ENCODE peak calls at places on chromosomes 1 and 21, in nine cellular contexts. T is CD8-positive, alpha-beta memory T cell; X is astrocyte; K is SJSA1; U is testis; G is uterus; P is tibial nerve; L is heart left ventricle; D is endodermal cell. F is an unnamed sample. For H3K27me3, the result is how much of the 10 kb centered on the place peaks cover.

GRCh38 chr1:4415476-4415875 is 238.9 kb upstream of the AJAP1 start:
- DNase-seq in T (no peak), X (no peak), K (no peak), U (no peak), G (no peak), P (no peak), L (no peak), D (no peak), F (no peak)

GRCh38 chr21:31897311-31897710 is 24.5 kb downstream of the HUNK start:
- DNase-seq in T (no peak), X (peak), K (no peak), U (no peak), G (peak), P (no peak), L (no peak), D (peak), F (no peak)

GRCh38 chr21:31665397-31665796 is 5.9 kb downstream of the SOD1 start:
- DNase-seq in T (no peak), X (no peak), K (no peak), U (no peak), G (no peak), P (no peak), L (no peak), D (no peak), F (no peak)

GRCh38 chr1:223748773-223749733 is 36.7 kb downstream of the CAPN2 start:
- DNase-seq in T (peak), X (peak), K (no peak), U (peak), G (peak), P (peak), L (peak), D (peak), F (peak)

GRCh38 chr1:192538407-192539311 is 36.9 kb upstream of the RGS1 start:
- DNase-seq in T (peak), X (peak), K (no peak), U (no peak), G (no peak), P (no peak), L (no peak), D (no peak), F (no peak)

GRCh38 chr1:106222415-106222814 is 834.1 kb upstream of the PRMT6 start:
- DNase-seq in T (no peak), X (peak), K (no peak), U (no peak), G (no peak), P (no peak), L (no peak), D (no peak), F (no peak)

GRCh38 chr1:115771094-115771846 is 2.8 kb upstream of the CASQ2 start:
- DNase-seq in T (no peak), X (no peak), K (no peak), U (peak), G (no peak), P (no peak), L (no peak), D (no peak), F (no peak)

GRCh38 chr1:159854693-159855192 is 7.7 kb downstream of the VSIG8 start:
- DNase-seq in T (peak), X (peak), K (peak), U (peak), G (peak), P (peak), L (peak), D (peak), F (peak)

GRCh38 chr1:50929376-50929958 is 30.6 kb downstream of the FAF1 start:
- DNase-seq in T (no peak), X (peak), K (no peak), U (no peak), G (no peak), P (no peak), L (no peak), D (no peak), F (no peak)

GRCh38 chr1:41454406-41454805 is 30.1 kb downstream of the EDN2 start:
- DNase-seq in T (no peak), X (peak), K (no peak), U (peak), G (no peak), P (peak), L (no peak), D (no peak), F (peak)

GRCh38 chr1:107575226-107575625 is 389.8 kb downstream of the VAV3 start:
- DNase-seq in T (no peak), X (no peak), K (no peak), U (no peak), G (no peak), P (no peak), L (no peak), D (no peak), F (no peak)

GRCh38 chr1:238485062-238485905 is 594.6 kb upstream of the ZP4 start:
- DNase-seq in T (no peak), X (peak), K (peak), U (peak), G (peak), P (peak), L (no peak), D (peak), F (no peak)

GRCh38 chr1:182634306-182635072 is 30.3 kb upstream of the RGS16 start:
- DNase-seq in T (no peak), X (no peak), K (no peak), U (no peak), G (no peak), P (no peak), L (no peak), D (no peak), F (no peak)

GRCh38 chr1:154402409-154402921 is 2.7 kb upstream of the IL6R start:
- DNase-seq in T (no peak), X (no peak), K (no peak), U (no peak), G (no peak), P (no peak), L (no peak), D (no peak), F (no peak)

DNA sequence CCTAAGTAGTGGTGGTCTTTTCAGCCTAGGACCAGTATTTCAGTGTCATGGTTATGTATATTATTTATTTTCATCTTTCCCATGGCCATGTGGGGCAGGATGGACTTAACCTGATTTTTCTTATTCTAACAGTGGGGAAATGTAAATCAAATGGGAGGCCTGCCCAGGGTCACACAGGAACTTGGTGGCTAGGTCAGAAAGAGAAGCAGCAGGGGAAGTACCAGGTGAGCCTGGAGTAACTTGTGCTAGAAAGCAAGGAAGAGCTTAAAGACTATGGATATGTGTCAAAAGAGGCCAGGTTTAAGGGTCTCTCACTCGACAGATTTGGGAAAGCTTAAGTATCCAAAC is 936 bp downstream of the ZFP69B start:
- DNase-seq in T (no peak), X (no peak), K (no peak), U (no peak), G (no peak), P (no peak), L (no peak), D (no peak), F (no peak)
- H3K4me3 ChIP-seq in T (no peak), X (peak), K (peak), U (no peak), G (no peak), P (no peak), L (peak), D (peak), F (peak)

DNA sequence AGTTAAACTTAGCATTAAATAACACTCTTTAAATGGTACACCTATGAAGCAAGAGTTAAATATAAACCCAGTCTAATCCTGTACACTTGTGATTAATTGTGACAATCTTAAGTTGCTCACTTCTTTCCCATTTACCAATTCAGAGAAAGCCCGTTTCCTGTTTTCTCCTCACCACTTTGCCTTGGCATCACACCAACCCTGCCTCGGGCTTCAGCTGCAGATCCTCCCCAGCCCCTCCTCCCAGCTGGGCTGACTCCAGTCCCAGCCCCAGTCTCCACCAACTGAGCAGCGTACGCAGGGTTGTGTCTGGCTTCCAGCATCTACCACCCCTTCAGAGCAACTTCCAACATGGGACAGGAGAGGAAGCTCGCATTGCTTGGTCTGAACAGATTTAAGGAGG is 4.1 kb downstream of the PYCR2 start:
- DNase-seq in T (no peak), X (peak), K (no peak), U (peak), G (peak), P (no peak), L (peak), D (no peak), F (peak)
- H3K27me3 ChIP-seq in T (under half), X (under half), K (under half), U (under half), G (under half), P (under half), L (under half), D (under half), F (under half)

GRCh38 chr1:24199291-24199900 is 12.3 kb upstream of the IFNLR1 start:
- DNase-seq in T (peak), X (peak), K (peak), U (peak), G (peak), P (no peak), L (peak), D (peak), F (peak)
- H3K4me3 ChIP-seq in T (peak), X (no peak), K (no peak), U (no peak), G (no peak), P (no peak), L (no peak), D (no peak), F (peak)

GRCh38 chr1:112849425-112849966 is 106.5 kb downstream of the SLC16A1 start:
- DNase-seq in T (no peak), X (peak), K (no peak), U (peak), G (no peak), P (no peak), L (no peak), D (peak), F (peak)

GRCh38 chr1:112852276-112852675 is 103.7 kb downstream of the SLC16A1 start:
- DNase-seq in T (no peak), X (no peak), K (no peak), U (peak), G (no peak), P (no peak), L (no peak), D (no peak), F (no peak)

GRCh38 chr1:112852934-112853333 is 103.1 kb downstream of the SLC16A1 start:
- DNase-seq in T (no peak), X (no peak), K (no peak), U (no peak), G (no peak), P (no peak), L (no peak), D (no peak), F (no peak)

GRCh38 chr1:112855152-112855836 is 100.7 kb downstream of the SLC16A1 start:
- DNase-seq in T (no peak), X (no peak), K (no peak), U (no peak), G (no peak), P (no peak), L (no peak), D (no peak), F (no peak)

DNA sequence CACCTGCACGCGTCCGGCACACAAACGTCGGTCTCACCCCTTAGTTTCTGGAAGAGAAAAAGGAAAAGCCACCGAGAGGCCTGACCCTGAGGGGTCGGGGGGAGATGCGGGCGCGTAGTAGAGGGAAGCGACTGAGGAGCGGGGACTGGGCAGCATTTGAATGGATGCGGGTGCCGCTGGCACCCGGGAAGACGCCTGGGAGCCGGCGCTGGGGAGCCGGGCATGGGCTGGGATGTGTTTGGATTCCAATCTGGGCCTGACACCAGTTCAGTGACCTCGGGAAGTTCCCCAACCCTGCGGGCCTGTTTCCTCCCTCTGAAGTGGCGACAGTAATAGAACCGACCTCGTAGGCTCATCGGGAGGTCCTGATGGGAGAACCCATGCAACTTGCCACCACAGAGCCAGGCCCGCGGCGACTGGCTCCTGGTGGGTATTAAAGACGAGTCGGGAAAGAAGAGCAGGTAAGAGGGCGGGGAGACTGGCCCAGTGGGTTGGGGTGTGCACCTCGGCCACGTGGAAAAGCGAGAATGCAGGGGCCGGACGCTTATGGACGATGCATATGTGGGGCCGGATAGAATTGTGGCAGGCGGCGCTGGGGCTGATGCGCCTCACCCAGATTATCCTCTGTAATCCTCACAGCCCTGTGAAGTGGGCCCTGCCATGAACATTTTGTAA is 105.9 kb downstream of the SLC16A1 start:
- DNase-seq in T (no peak), X (no peak), K (no peak), U (no peak), G (no peak), P (no peak), L (no peak), D (peak), F (no peak)
- H3K27me3 ChIP-seq in T (under half), X (under half), K (under half), U (under half), G (under half), P (under half), L (under half), D (under half), F (half or more)

DNA sequence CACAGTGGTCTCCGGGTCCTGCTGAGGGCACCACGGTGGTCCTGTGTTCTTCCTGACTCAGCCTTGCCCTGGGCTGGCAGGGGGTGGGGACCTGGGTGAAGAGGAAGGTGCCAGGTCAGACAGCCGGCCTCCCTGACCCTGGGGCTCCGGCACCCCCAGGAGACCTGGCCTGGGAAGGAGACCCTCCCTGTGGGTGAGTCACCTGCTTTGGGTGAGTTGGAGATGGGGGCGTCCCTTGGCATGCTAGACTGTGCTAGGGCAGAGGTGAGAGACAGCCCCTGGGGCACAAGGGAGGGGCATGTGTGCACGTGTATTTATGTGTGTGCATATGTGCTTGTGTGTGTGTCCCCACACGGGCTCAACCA is 23.4 kb downstream of the SPSB1 start:
- DNase-seq in T (no peak), X (no peak), K (no peak), U (no peak), G (no peak), P (no peak), L (no peak), D (no peak), F (no peak)
- H3K4me3 ChIP-seq in T (no peak), X (no peak), K (no peak), U (no peak), G (no peak), P (no peak), L (no peak), D (no peak), F (no peak)

GRCh38 chr1:17893891-17894631 is 138.9 kb downstream of the ACTL8 start:
- DNase-seq in T (no peak), X (no peak), K (no peak), U (no peak), G (no peak), P (no peak), L (no peak), D (peak), F (no peak)

GRCh38 chr1:17892851-17893250 is 137.7 kb downstream of the ACTL8 start:
- DNase-seq in T (no peak), X (no peak), K (no peak), U (no peak), G (no peak), P (no peak), L (no peak), D (peak), F (no peak)

GRCh38 chr1:17890815-17891191 is 135.7 kb downstream of the ACTL8 start:
- DNase-seq in T (no peak), X (no peak), K (no peak), U (no peak), G (no peak), P (no peak), L (no peak), D (peak), F (no peak)

GRCh38 chr1:17891205-17892110 is 136.3 kb downstream of the ACTL8 start:
- DNase-seq in T (no peak), X (no peak), K (no peak), U (no peak), G (no peak), P (no peak), L (peak), D (peak), F (peak)

GRCh38 chr1:17892225-17892624 is 137.1 kb downstream of the ACTL8 start:
- DNase-seq in T (no peak), X (no peak), K (no peak), U (no peak), G (no peak), P (no peak), L (peak), D (peak), F (peak)
- H3K27me3 ChIP-seq in T (under half), X (under half), K (under half), U (under half), G (under half), P (under half), L (under half), D (under half), F (under half)